ENCODE peak calls at places on chromosomes 1 and 21, in seven cellular contexts. One of them, this sample, is unnamed.

GRCh38 chr1:77313491-77313890 is 31.7 kb downstream of the AK5 start:
- DNase-seq in ovary: no peak
- DNase-seq in T-helper 9 cell: no peak
- DNase-seq in T-helper 17 cell: no peak
- DNase-seq in GM10248: no peak
- DNase-seq in 8988T: no peak
- DNase-seq in stimulated activated CD4-positive, alpha-beta T cell treated with anti-CD3 and anti-CD28 coated beads, Interleukin-2, amount 100 ng/mL, for 48 hours: no peak
- DNase-seq in this sample: peak

GRCh38 chr21:44449473-44450363 is 5.6 kb upstream of the LRRC3 start:
- DNase-seq in ovary: peak
- DNase-seq in T-helper 9 cell: no peak
- DNase-seq in T-helper 17 cell: no peak
- DNase-seq in GM10248: no peak
- DNase-seq in 8988T: no peak
- DNase-seq in stimulated activated CD4-positive, alpha-beta T cell treated with anti-CD3 and anti-CD28 coated beads, Interleukin-2, amount 100 ng/mL, for 48 hours: no peak
- DNase-seq in this sample: no peak

GRCh38 chr21:45845063-45845789 is 136.3 kb upstream of the COL6A1 start:
- DNase-seq in ovary: no peak
- DNase-seq in T-helper 9 cell: no peak
- DNase-seq in T-helper 17 cell: no peak
- DNase-seq in GM10248: no peak
- DNase-seq in 8988T: no peak
- DNase-seq in stimulated activated CD4-positive, alpha-beta T cell treated with anti-CD3 and anti-CD28 coated beads, Interleukin-2, amount 100 ng/mL, for 48 hours: no peak
- DNase-seq in this sample: no peak

GRCh38 chr1:117605164-117605810 is 561 bp upstream of the TENT5C start:
- DNase-seq in ovary: no peak
- DNase-seq in T-helper 9 cell: no peak
- DNase-seq in T-helper 17 cell: no peak
- DNase-seq in GM10248: no peak
- DNase-seq in 8988T: no peak
- DNase-seq in stimulated activated CD4-positive, alpha-beta T cell treated with anti-CD3 and anti-CD28 coated beads, Interleukin-2, amount 100 ng/mL, for 48 hours: no peak
- DNase-seq in this sample: no peak

GRCh38 chr1:176878750-176879536 is 285.6 kb downstream of the ASTN1 start:
- DNase-seq in ovary: no peak
- DNase-seq in T-helper 9 cell: no peak
- DNase-seq in T-helper 17 cell: no peak
- DNase-seq in GM10248: no peak
- DNase-seq in 8988T: no peak
- DNase-seq in stimulated activated CD4-positive, alpha-beta T cell treated with anti-CD3 and anti-CD28 coated beads, Interleukin-2, amount 100 ng/mL, for 48 hours: no peak
- DNase-seq in this sample: no peak

GRCh38 chr1:145690587-145691558 is 16.3 kb downstream of the PDZK1 start:
- DNase-seq in ovary: no peak
- DNase-seq in T-helper 9 cell: no peak
- DNase-seq in T-helper 17 cell: no peak
- DNase-seq in GM10248: peak
- DNase-seq in 8988T: no peak
- DNase-seq in stimulated activated CD4-positive, alpha-beta T cell treated with anti-CD3 and anti-CD28 coated beads, Interleukin-2, amount 100 ng/mL, for 48 hours: peak
- DNase-seq in this sample: no peak

GRCh38 chr1:25066253-25066652 is 136.2 kb upstream of the RUNX3 start:
- DNase-seq in ovary: no peak
- DNase-seq in T-helper 9 cell: no peak
- DNase-seq in T-helper 17 cell: no peak
- DNase-seq in GM10248: no peak
- DNase-seq in 8988T: no peak
- DNase-seq in stimulated activated CD4-positive, alpha-beta T cell treated with anti-CD3 and anti-CD28 coated beads, Interleukin-2, amount 100 ng/mL, for 48 hours: no peak
- DNase-seq in this sample: no peak

GRCh38 chr1:18093193-18093592 is 14.4 kb upstream of the IGSF21 start:
- DNase-seq in ovary: no peak
- DNase-seq in T-helper 9 cell: no peak
- DNase-seq in T-helper 17 cell: no peak
- DNase-seq in GM10248: no peak
- DNase-seq in 8988T: no peak
- DNase-seq in stimulated activated CD4-positive, alpha-beta T cell treated with anti-CD3 and anti-CD28 coated beads, Interleukin-2, amount 100 ng/mL, for 48 hours: no peak
- DNase-seq in this sample: no peak

GRCh38 chr1:1470626-1471388 is 758 bp upstream of the ATAD3B start:
- DNase-seq in ovary: no peak
- DNase-seq in T-helper 9 cell: no peak
- DNase-seq in T-helper 17 cell: no peak
- DNase-seq in GM10248: no peak
- DNase-seq in 8988T: no peak
- DNase-seq in stimulated activated CD4-positive, alpha-beta T cell treated with anti-CD3 and anti-CD28 coated beads, Interleukin-2, amount 100 ng/mL, for 48 hours: no peak
- DNase-seq in this sample: no peak

GRCh38 chr1:17212487-17213121 is 7.7 kb downstream of the PADI1 start:
- DNase-seq in ovary: peak
- DNase-seq in T-helper 9 cell: peak
- DNase-seq in T-helper 17 cell: peak
- DNase-seq in GM10248: no peak
- DNase-seq in 8988T: no peak
- DNase-seq in stimulated activated CD4-positive, alpha-beta T cell treated with anti-CD3 and anti-CD28 coated beads, Interleukin-2, amount 100 ng/mL, for 48 hours: peak
- DNase-seq in this sample: no peak

GRCh38 chr1:146001734-146002133 is 5.4 kb upstream of the TXNIP start:
- DNase-seq in ovary: no peak
- DNase-seq in T-helper 9 cell: no peak
- DNase-seq in T-helper 17 cell: no peak
- DNase-seq in GM10248: no peak
- DNase-seq in 8988T: no peak
- DNase-seq in stimulated activated CD4-positive, alpha-beta T cell treated with anti-CD3 and anti-CD28 coated beads, Interleukin-2, amount 100 ng/mL, for 48 hours: no peak
- DNase-seq in this sample: no peak

This sample was measured in A549.